ENCODE peak calls at places on chromosome 5, in six cellular contexts. I is KG1, E is fibroblast of lung, K is iPS DF 6.9, D is H1, W is AG04450. T is an unnamed sample.

GRCh38 chr5:179794575-179794974 is 789 bp downstream of the LTC4S start:
- DNase-seq in I (no peak), E (no peak), K (no peak), D (no peak), W (no peak), T (no peak)

GRCh38 chr5:10548418-10549122 is 15.3 kb upstream of the ANKRD33B start:
- DNase-seq in I (no peak), E (no peak), K (no peak), D (no peak), W (no peak), T (no peak)

GRCh38 chr5:180832638-180833068 is 28.4 kb downstream of the ZFP62 start:
- DNase-seq in I (no peak), E (no peak), K (no peak), D (no peak), W (no peak), T (no peak)

GRCh38 chr5:173969167-173970049 is 19.6 kb upstream of the C5orf47 start:
- DNase-seq in I (no peak), E (peak), K (no peak), D (no peak), W (peak), T (no peak)

GRCh38 chr5:158152151-158152550 is 293.2 kb upstream of the CLINT1 start:
- DNase-seq in I (no peak), E (peak), K (no peak), D (no peak), W (no peak), T (no peak)

GRCh38 chr5:114473541-114473940 is 111.7 kb downstream of the KCNN2 start:
- DNase-seq in I (no peak), E (no peak), K (no peak), D (no peak), W (no peak), T (no peak)

GRCh38 chr5:150142800-150143724 is 12.6 kb downstream of the PDGFRB start:
- DNase-seq in I (no peak), E (peak), K (no peak), D (no peak), W (peak), T (peak)

GRCh38 chr5:127840809-127841208 is 137.6 kb downstream of the CCDC192 start:
- DNase-seq in I (no peak), E (no peak), K (no peak), D (no peak), W (no peak), T (no peak)

GRCh38 chr5:1763548-1763911 is 36.1 kb downstream of the MRPL36 start:
- DNase-seq in I (no peak), E (peak), K (peak), D (no peak), W (peak), T (peak)